ENCODE peak calls at places on chromosome 5, in nine cellular contexts. One of them, this sample, is unnamed.

GRCh38 chr5:168377525-168377924 is 86.1 kb downstream of the WWC1 start:
- DNase-seq in Peyer's patch: no peak
- DNase-seq in cardiac muscle cell: no peak
- DNase-seq in GM10248: no peak
- DNase-seq in C1 segment of cervical spinal cord: no peak
- DNase-seq in epithelial cell of esophagus: no peak
- DNase-seq in CD8-positive, alpha-beta T cell: no peak
- DNase-seq in NCI-H1092 treated with DMSO at 0.1 percent for 48 hours: no peak
- DNase-seq in GM13977: no peak
- DNase-seq in this sample: no peak

GRCh38 chr5:178940569-178941360 is at the start of gene ZNF454:
- DNase-seq in GM13977: no peak
- DNase-seq in Peyer's patch: peak; percentile 87
- DNase-seq in epithelial cell of esophagus: peak; percentile 85
- DNase-seq in cardiac muscle cell: peak; percentile 98
- DNase-seq in NCI-H1092 treated with DMSO at 0.1 percent for 48 hours: peak; percentile 87
- DNase-seq in C1 segment of cervical spinal cord: peak; percentile 58
- DNase-seq in CD8-positive, alpha-beta T cell: no peak
- DNase-seq in GM10248: no peak
- DNase-seq in this sample: peak; percentile 40

GRCh38 chr5:171419663-171420428 is 399 bp downstream of the FGF18 start:
- DNase-seq in CD8-positive, alpha-beta T cell: no peak
- DNase-seq in cardiac muscle cell: peak; percentile 29
- DNase-seq in Peyer's patch: no peak
- DNase-seq in epithelial cell of esophagus: peak; percentile 34
- DNase-seq in GM10248: peak; percentile 43
- DNase-seq in C1 segment of cervical spinal cord: no peak
- DNase-seq in GM13977: peak; percentile 69
- DNase-seq in NCI-H1092 treated with DMSO at 0.1 percent for 48 hours: peak; percentile 14
- DNase-seq in this sample: no peak

GRCh38 chr5:127076730-127077129 is 3.4 kb upstream of the C5orf63 start:
- DNase-seq in NCI-H1092 treated with DMSO at 0.1 percent for 48 hours: no peak
- DNase-seq in GM13977: no peak
- DNase-seq in epithelial cell of esophagus: peak; percentile 29
- DNase-seq in C1 segment of cervical spinal cord: no peak
- DNase-seq in Peyer's patch: no peak
- DNase-seq in cardiac muscle cell: peak; percentile 33
- DNase-seq in CD8-positive, alpha-beta T cell: no peak
- DNase-seq in GM10248: no peak
- DNase-seq in this sample: peak; percentile 93

GRCh38 chr5:139481122-139481533 is 1.4 kb downstream of the STING1 start:
- DNase-seq in CD8-positive, alpha-beta T cell: no peak
- DNase-seq in NCI-H1092 treated with DMSO at 0.1 percent for 48 hours: no peak
- DNase-seq in GM13977: no peak
- DNase-seq in epithelial cell of esophagus: peak; percentile 41
- DNase-seq in cardiac muscle cell: peak; percentile 63
- DNase-seq in Peyer's patch: no peak
- DNase-seq in GM10248: peak; percentile 15
- DNase-seq in C1 segment of cervical spinal cord: no peak
- DNase-seq in this sample: peak; percentile 33

GRCh38 chr5:76849767-76850291 is at the start of gene S100Z:
- DNase-seq in CD8-positive, alpha-beta T cell: peak; percentile 24
- DNase-seq in C1 segment of cervical spinal cord: no peak
- DNase-seq in cardiac muscle cell: peak; percentile 37
- DNase-seq in GM10248: no peak
- DNase-seq in NCI-H1092 treated with DMSO at 0.1 percent for 48 hours: no peak
- DNase-seq in epithelial cell of esophagus: no peak
- DNase-seq in GM13977: no peak
- DNase-seq in Peyer's patch: no peak
- DNase-seq in this sample: no peak

GRCh38 chr5:141604318-141604717 is 14.5 kb downstream of the DIAPH1 start:
- DNase-seq in cardiac muscle cell: peak; percentile 89
- DNase-seq in Peyer's patch: no peak
- DNase-seq in NCI-H1092 treated with DMSO at 0.1 percent for 48 hours: no peak
- DNase-seq in GM10248: no peak
- DNase-seq in GM13977: no peak
- DNase-seq in CD8-positive, alpha-beta T cell: no peak
- DNase-seq in epithelial cell of esophagus: peak; percentile 97
- DNase-seq in C1 segment of cervical spinal cord: no peak
- DNase-seq in this sample: peak; percentile 72

GRCh38 chr5:77893225-77893860 is 117.2 kb upstream of the TBCA start:
- DNase-seq in GM10248: no peak
- DNase-seq in C1 segment of cervical spinal cord: no peak
- DNase-seq in CD8-positive, alpha-beta T cell: no peak
- DNase-seq in cardiac muscle cell: peak; percentile 95
- DNase-seq in epithelial cell of esophagus: peak; percentile 92
- DNase-seq in Peyer's patch: no peak
- DNase-seq in NCI-H1092 treated with DMSO at 0.1 percent for 48 hours: no peak
- DNase-seq in GM13977: no peak
- DNase-seq in this sample: peak; percentile 93